ENCODE peak calls at places on chromosomes 11 and 22, in seven cellular contexts. One of them, this sample, is unnamed.

GRCh38 chr22:26445577-26446275 is 16.7 kb downstream of the ASPHD2 start:
- DNase-seq in CD8-positive, alpha-beta T cell: no peak
- DNase-seq in body of pancreas: no peak
- DNase-seq in CD8-positive, alpha-beta memory T cell: no peak
- DNase-seq in neuronal stem cell: no peak
- DNase-seq in lower lobe of right lung: no peak
- DNase-seq in GM23248: no peak
- DNase-seq in this sample: no peak

GRCh38 chr22:37657590-37658132 is 862 bp upstream of the PDXP start:
- DNase-seq in CD8-positive, alpha-beta T cell: no peak
- DNase-seq in body of pancreas: no peak
- DNase-seq in CD8-positive, alpha-beta memory T cell: no peak
- DNase-seq in neuronal stem cell: no peak
- DNase-seq in lower lobe of right lung: no peak
- DNase-seq in GM23248: peak; percentile 64
- DNase-seq in this sample: no peak

GRCh38 chr11:84800755-84801346 is 826.3 kb downstream of the DLG2 start:
- DNase-seq in CD8-positive, alpha-beta T cell: no peak
- DNase-seq in body of pancreas: no peak
- DNase-seq in CD8-positive, alpha-beta memory T cell: no peak
- DNase-seq in neuronal stem cell: peak; percentile 17
- DNase-seq in lower lobe of right lung: no peak
- DNase-seq in GM23248: peak; percentile 74
- DNase-seq in this sample: no peak

GRCh38 chr11:32148824-32149223 is 58.0 kb downstream of the RCN1 start:
- DNase-seq in CD8-positive, alpha-beta T cell: no peak
- DNase-seq in body of pancreas: no peak
- DNase-seq in CD8-positive, alpha-beta memory T cell: no peak
- DNase-seq in neuronal stem cell: no peak
- DNase-seq in lower lobe of right lung: no peak
- DNase-seq in GM23248: peak; percentile 61
- DNase-seq in this sample: no peak

GRCh38 chr11:35330924-35331323 is 88.4 kb downstream of the SLC1A2 start:
- DNase-seq in CD8-positive, alpha-beta T cell: peak; percentile 77
- DNase-seq in body of pancreas: no peak
- DNase-seq in CD8-positive, alpha-beta memory T cell: peak; percentile 80
- DNase-seq in neuronal stem cell: no peak
- DNase-seq in lower lobe of right lung: no peak
- DNase-seq in GM23248: no peak
- DNase-seq in this sample: peak; percentile 72

GRCh38 chr11:64684357-64684756 is 38.6 kb downstream of the NRXN2 start:
- DNase-seq in CD8-positive, alpha-beta T cell: no peak
- DNase-seq in body of pancreas: no peak
- DNase-seq in CD8-positive, alpha-beta memory T cell: no peak
- DNase-seq in neuronal stem cell: no peak
- DNase-seq in lower lobe of right lung: no peak
- DNase-seq in GM23248: no peak
- DNase-seq in this sample: no peak

GRCh38 chr22:42962295-42963230 is 52.4 kb downstream of the PACSIN2 start:
- DNase-seq in CD8-positive, alpha-beta T cell: no peak
- DNase-seq in body of pancreas: peak; percentile 48
- DNase-seq in CD8-positive, alpha-beta memory T cell: no peak
- DNase-seq in neuronal stem cell: no peak
- DNase-seq in lower lobe of right lung: peak; percentile 87
- DNase-seq in GM23248: peak; percentile 43
- DNase-seq in this sample: no peak

GRCh38 chr22:41862530-41863266 is 29.8 kb downstream of the SREBF2 start:
- DNase-seq in CD8-positive, alpha-beta T cell: no peak
- DNase-seq in body of pancreas: no peak
- DNase-seq in CD8-positive, alpha-beta memory T cell: no peak
- DNase-seq in neuronal stem cell: no peak
- DNase-seq in lower lobe of right lung: no peak
- DNase-seq in GM23248: peak; percentile 53
- DNase-seq in this sample: no peak

GRCh38 chr11:121696177-121696863 is 243.6 kb upstream of the SORL1-AS1 start:
- DNase-seq in CD8-positive, alpha-beta T cell: no peak
- DNase-seq in body of pancreas: peak; percentile 60
- DNase-seq in CD8-positive, alpha-beta memory T cell: no peak
- DNase-seq in neuronal stem cell: no peak
- DNase-seq in lower lobe of right lung: no peak
- DNase-seq in GM23248: no peak
- DNase-seq in this sample: no peak

GRCh38 chr11:12494699-12495098 is 117.3 kb downstream of the PARVA start:
- DNase-seq in CD8-positive, alpha-beta T cell: no peak
- DNase-seq in body of pancreas: no peak
- DNase-seq in CD8-positive, alpha-beta memory T cell: no peak
- DNase-seq in neuronal stem cell: no peak
- DNase-seq in lower lobe of right lung: no peak
- DNase-seq in GM23248: peak; percentile 72
- DNase-seq in this sample: no peak

GRCh38 chr11:75815345-75815983 is 454 bp downstream of the UVRAG start:
- DNase-seq in CD8-positive, alpha-beta T cell: peak; percentile 43
- DNase-seq in body of pancreas: peak; percentile 57
- DNase-seq in CD8-positive, alpha-beta memory T cell: peak; percentile 54
- DNase-seq in neuronal stem cell: no peak
- DNase-seq in lower lobe of right lung: peak; percentile 76
- DNase-seq in GM23248: peak; percentile 68
- DNase-seq in this sample: peak; percentile 60

GRCh38 chr11:47271961-47272661 is 2.2 kb downstream of the MADD start:
- DNase-seq in CD8-positive, alpha-beta T cell: no peak
- DNase-seq in body of pancreas: peak; percentile 71
- DNase-seq in CD8-positive, alpha-beta memory T cell: no peak
- DNase-seq in neuronal stem cell: no peak
- DNase-seq in lower lobe of right lung: no peak
- DNase-seq in GM23248: no peak
- DNase-seq in this sample: no peak
- H3K4me3 ChIP-seq in CD8-positive, alpha-beta T cell: no peak overlapping the region
- H3K4me3 ChIP-seq in body of pancreas: no peak overlapping the region
- H3K4me3 ChIP-seq in CD8-positive, alpha-beta memory T cell: peak overlapping the region; percentile 60
- H3K4me3 ChIP-seq in neuronal stem cell: no peak overlapping the region
- H3K4me3 ChIP-seq in lower lobe of right lung: no peak overlapping the region
- H3K4me3 ChIP-seq in GM23248: no peak overlapping the region
- H3K4me3 ChIP-seq in this sample: no peak overlapping the region

GRCh38 chr11:27214713-27215112 is 148.3 kb downstream of the CCDC34 start:
- DNase-seq in CD8-positive, alpha-beta T cell: no peak
- DNase-seq in body of pancreas: no peak
- DNase-seq in CD8-positive, alpha-beta memory T cell: no peak
- DNase-seq in neuronal stem cell: no peak
- DNase-seq in lower lobe of right lung: no peak
- DNase-seq in GM23248: no peak
- DNase-seq in this sample: no peak
- H3K27ac ChIP-seq in CD8-positive, alpha-beta T cell: no peak overlapping the region
- H3K27ac ChIP-seq in body of pancreas: no peak overlapping the region
- H3K27ac ChIP-seq in CD8-positive, alpha-beta memory T cell: no peak overlapping the region
- H3K27ac ChIP-seq in neuronal stem cell: no peak overlapping the region
- H3K27ac ChIP-seq in lower lobe of right lung: no peak overlapping the region
- H3K27ac ChIP-seq in GM23248: no peak overlapping the region
- H3K27ac ChIP-seq in this sample: no peak overlapping the region

DNA sequence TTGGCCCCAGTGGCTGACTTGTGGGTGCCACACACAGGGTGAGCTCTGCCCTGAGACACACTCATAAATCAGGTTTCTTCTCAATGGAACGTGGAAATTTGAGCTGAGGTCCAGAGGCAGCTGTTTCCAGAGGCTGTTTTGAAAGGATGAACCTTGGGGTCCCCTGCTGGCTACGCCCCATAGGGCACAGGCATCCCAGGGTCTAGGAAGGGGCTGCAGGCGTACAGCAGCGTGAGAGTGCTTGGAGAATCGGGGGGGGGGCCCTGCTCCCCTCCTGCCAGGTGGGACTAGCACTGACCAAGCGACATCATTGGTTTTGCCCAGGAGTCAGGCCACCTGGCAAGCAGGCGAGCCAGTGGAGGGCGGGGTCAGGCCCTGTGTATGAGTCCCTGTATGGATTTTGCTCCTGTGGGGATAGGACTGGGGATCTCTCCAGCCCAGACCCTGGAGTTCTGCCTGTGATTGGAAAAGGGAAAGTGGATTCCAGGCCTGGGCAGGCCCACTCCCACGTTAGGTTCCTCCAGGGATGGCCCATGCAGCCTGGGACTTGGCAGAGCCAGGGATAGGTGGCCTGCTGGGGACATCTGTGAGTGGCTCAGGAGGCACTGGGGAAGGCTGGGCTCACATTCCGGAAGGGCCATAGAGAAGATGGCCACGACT is 61.0 kb downstream of the FBXO7 start:
- DNase-seq in CD8-positive, alpha-beta T cell: no peak
- DNase-seq in body of pancreas: no peak
- DNase-seq in CD8-positive, alpha-beta memory T cell: no peak
- DNase-seq in neuronal stem cell: no peak
- DNase-seq in lower lobe of right lung: no peak
- DNase-seq in GM23248: no peak
- DNase-seq in this sample: no peak
- H3K4me1 ChIP-seq in CD8-positive, alpha-beta T cell: no peaks in the 10 kb centered on the region
- H3K4me1 ChIP-seq in body of pancreas: peaks cover 17% of the 10 kb centered on the region
- H3K4me1 ChIP-seq in CD8-positive, alpha-beta memory T cell: no peaks in the 10 kb centered on the region
- H3K4me1 ChIP-seq in neuronal stem cell: peaks cover 17% of the 10 kb centered on the region
- H3K4me1 ChIP-seq in lower lobe of right lung: peaks cover 46% of the 10 kb centered on the region
- H3K4me1 ChIP-seq in GM23248: peaks cover 42% of the 10 kb centered on the region
- H3K4me1 ChIP-seq in this sample: no peaks in the 10 kb centered on the region

DNA sequence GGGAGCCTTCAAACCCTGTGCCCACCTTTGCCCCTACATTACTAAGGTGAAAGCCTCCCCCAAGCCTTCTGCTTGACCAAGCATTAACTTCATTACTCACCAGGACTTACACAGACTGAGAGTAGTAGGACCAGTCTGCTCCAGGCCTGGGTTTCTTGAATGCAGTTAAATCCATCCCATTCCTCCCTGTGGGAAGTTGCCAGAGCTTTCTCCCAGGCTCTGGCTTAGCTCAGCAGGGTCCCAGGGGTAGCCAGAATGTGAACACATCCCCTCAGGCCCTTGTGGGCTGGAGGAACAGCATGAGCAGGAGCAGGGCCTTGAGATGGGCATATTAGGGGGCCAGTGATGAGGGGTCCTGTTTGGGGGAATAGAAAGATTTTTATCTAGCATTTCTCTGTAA is 59.9 kb downstream of the RRM1 start:
- DNase-seq in CD8-positive, alpha-beta T cell: no peak
- DNase-seq in body of pancreas: no peak
- DNase-seq in CD8-positive, alpha-beta memory T cell: no peak
- DNase-seq in neuronal stem cell: no peak
- DNase-seq in lower lobe of right lung: no peak
- DNase-seq in GM23248: no peak
- DNase-seq in this sample: no peak
- H3K4me3 ChIP-seq in CD8-positive, alpha-beta T cell: no peak overlapping the region
- H3K4me3 ChIP-seq in body of pancreas: no peak overlapping the region
- H3K4me3 ChIP-seq in CD8-positive, alpha-beta memory T cell: no peak overlapping the region
- H3K4me3 ChIP-seq in neuronal stem cell: no peak overlapping the region
- H3K4me3 ChIP-seq in lower lobe of right lung: no peak overlapping the region
- H3K4me3 ChIP-seq in GM23248: no peak overlapping the region
- H3K4me3 ChIP-seq in this sample: no peak overlapping the region

GRCh38 chr22:20183101-20183500 is 32.2 kb upstream of the CCDC188 start:
- DNase-seq in CD8-positive, alpha-beta T cell: no peak
- DNase-seq in body of pancreas: no peak
- DNase-seq in CD8-positive, alpha-beta memory T cell: no peak
- DNase-seq in neuronal stem cell: no peak
- DNase-seq in lower lobe of right lung: no peak
- DNase-seq in GM23248: no peak
- DNase-seq in this sample: no peak
- H3K27ac ChIP-seq in CD8-positive, alpha-beta T cell: no peak overlapping the region
- H3K27ac ChIP-seq in body of pancreas: no peak overlapping the region
- H3K27ac ChIP-seq in CD8-positive, alpha-beta memory T cell: no peak overlapping the region
- H3K27ac ChIP-seq in neuronal stem cell: no peak overlapping the region
- H3K27ac ChIP-seq in lower lobe of right lung: no peak overlapping the region
- H3K27ac ChIP-seq in GM23248: no peak overlapping the region
- H3K27ac ChIP-seq in this sample: no peak overlapping the region

GRCh38 chr22:24424901-24425775 is 2.3 kb upstream of the ADORA2A start:
- DNase-seq in CD8-positive, alpha-beta T cell: no peak
- DNase-seq in body of pancreas: no peak
- DNase-seq in CD8-positive, alpha-beta memory T cell: no peak
- DNase-seq in neuronal stem cell: no peak
- DNase-seq in lower lobe of right lung: no peak
- DNase-seq in GM23248: no peak
- DNase-seq in this sample: no peak
- H3K4me1 ChIP-seq in CD8-positive, alpha-beta T cell: peaks cover 48% of the 10 kb centered on the region
- H3K4me1 ChIP-seq in body of pancreas: peaks cover 17% of the 10 kb centered on the region
- H3K4me1 ChIP-seq in CD8-positive, alpha-beta memory T cell: peaks cover 44% of the 10 kb centered on the region
- H3K4me1 ChIP-seq in neuronal stem cell: peaks cover 18% of the 10 kb centered on the region
- H3K4me1 ChIP-seq in lower lobe of right lung: peaks cover 73% of the 10 kb centered on the region
- H3K4me1 ChIP-seq in GM23248: no peaks in the 10 kb centered on the region
- H3K4me1 ChIP-seq in this sample: peaks cover 53% of the 10 kb centered on the region

GRCh38 chr11:119380816-119381185 is 689 bp downstream of the USP2 start:
- DNase-seq in CD8-positive, alpha-beta T cell: no peak
- DNase-seq in body of pancreas: no peak
- DNase-seq in CD8-positive, alpha-beta memory T cell: no peak
- DNase-seq in neuronal stem cell: no peak
- DNase-seq in lower lobe of right lung: no peak
- DNase-seq in GM23248: no peak
- DNase-seq in this sample: no peak

GRCh38 chr11:119382101-119382500 is 611 bp upstream of the USP2 start:
- DNase-seq in CD8-positive, alpha-beta T cell: no peak
- DNase-seq in body of pancreas: no peak
- DNase-seq in CD8-positive, alpha-beta memory T cell: no peak
- DNase-seq in neuronal stem cell: no peak
- DNase-seq in lower lobe of right lung: no peak
- DNase-seq in GM23248: peak; percentile 40
- DNase-seq in this sample: no peak

GRCh38 chr11:119378851-119379465 is 2.5 kb downstream of the USP2 start:
- DNase-seq in CD8-positive, alpha-beta T cell: no peak
- DNase-seq in body of pancreas: no peak
- DNase-seq in CD8-positive, alpha-beta memory T cell: no peak
- DNase-seq in neuronal stem cell: no peak
- DNase-seq in lower lobe of right lung: no peak
- DNase-seq in GM23248: no peak
- DNase-seq in this sample: no peak

GRCh38 chr11:119381186-119381988 is at the start of gene USP2:
- DNase-seq in CD8-positive, alpha-beta T cell: peak; percentile 95
- DNase-seq in body of pancreas: peak; percentile 96
- DNase-seq in CD8-positive, alpha-beta memory T cell: peak; percentile 98
- DNase-seq in neuronal stem cell: peak; percentile 94
- DNase-seq in lower lobe of right lung: peak; percentile 98
- DNase-seq in GM23248: peak; percentile 99
- DNase-seq in this sample: peak; percentile 98

GRCh38 chr11:119380160-119380815 is 1.2 kb downstream of the USP2 start:
- DNase-seq in CD8-positive, alpha-beta T cell: no peak
- DNase-seq in body of pancreas: peak; percentile 20
- DNase-seq in CD8-positive, alpha-beta memory T cell: no peak
- DNase-seq in neuronal stem cell: no peak
- DNase-seq in lower lobe of right lung: no peak
- DNase-seq in GM23248: peak; percentile 58
- DNase-seq in this sample: no peak
- H3K4me3 ChIP-seq in CD8-positive, alpha-beta T cell: no peak overlapping the region
- H3K4me3 ChIP-seq in body of pancreas: no peak overlapping the region
- H3K4me3 ChIP-seq in CD8-positive, alpha-beta memory T cell: no peak overlapping the region
- H3K4me3 ChIP-seq in neuronal stem cell: no peak overlapping the region
- H3K4me3 ChIP-seq in lower lobe of right lung: no peak overlapping the region
- H3K4me3 ChIP-seq in GM23248: no peak overlapping the region
- H3K4me3 ChIP-seq in this sample: peak overlapping the region; percentile 86

GRCh38 chr11:86738615-86739014 is 61.7 kb upstream of the PRSS23 start:
- DNase-seq in CD8-positive, alpha-beta T cell: no peak
- DNase-seq in body of pancreas: no peak
- DNase-seq in CD8-positive, alpha-beta memory T cell: no peak
- DNase-seq in neuronal stem cell: no peak
- DNase-seq in lower lobe of right lung: no peak
- DNase-seq in GM23248: no peak
- DNase-seq in this sample: no peak
- H3K27ac ChIP-seq in CD8-positive, alpha-beta T cell: no peak overlapping the region
- H3K27ac ChIP-seq in body of pancreas: peak overlapping the region; percentile 8
- H3K27ac ChIP-seq in CD8-positive, alpha-beta memory T cell: no peak overlapping the region
- H3K27ac ChIP-seq in neuronal stem cell: no peak overlapping the region
- H3K27ac ChIP-seq in lower lobe of right lung: no peak overlapping the region
- H3K27ac ChIP-seq in GM23248: no peak overlapping the region
- H3K27ac ChIP-seq in this sample: no peak overlapping the region

This sample was measured in CD4-positive, alpha-beta memory T cell.